ENCODE peak calls at places on chromosome 5, in four cellular contexts. U is GM12878, S is BJ, G is lung. W is an unnamed sample.

GRCh38 chr5:35115920-35116319 is 68.2 kb upstream of the AGXT2 start:
- DNase-seq in U (no peak), G (no peak), S (no peak), W (no peak)

GRCh38 chr5:64497390-64497789 is 8.4 kb upstream of the RGS7BP start:
- DNase-seq in U (no peak), G (no peak), S (no peak), W (no peak)

GRCh38 chr5:168400429-168401220 is 85.6 kb upstream of the RARS1 start:
- DNase-seq in S (no peak), U (no peak), G (no peak), W (no peak)

GRCh38 chr5:168288349-168289245 is 2.8 kb upstream of the WWC1 start:
- DNase-seq in U (no peak), S (no peak), G (peak; percentile 56), W (no peak)

GRCh38 chr5:90873033-90873517 is 314.5 kb downstream of the ADGRV1 start:
- DNase-seq in S (no peak), G (no peak), U (no peak), W (no peak)

GRCh38 chr5:102627311-102627710 is 127.8 kb upstream of the PAM start:
- DNase-seq in G (no peak), S (no peak), U (no peak), W (no peak)

GRCh38 chr5:56829137-56829536 is 13.8 kb downstream of the MAP3K1 start:
- DNase-seq in G (no peak), U (no peak), S (no peak), W (no peak)

GRCh38 chr5:43676083-43676840 is 73.3 kb downstream of the NNT start:
- DNase-seq in G (no peak), U (no peak), S (no peak), W (no peak)

GRCh38 chr5:161273410-161273809 is 273.1 kb downstream of the GABRB2 start:
- DNase-seq in U (no peak), S (no peak), G (no peak), W (no peak)

GRCh38 chr5:122313001-122313402 is 965 bp downstream of the SNCAIP start:
- DNase-seq in U (no peak), G (no peak), S (no peak), W (no peak)

GRCh38 chr5:105392710-105393149 is 1830.1 kb upstream of the NUDT12 start:
- DNase-seq in G (no peak), U (no peak), S (no peak), W (no peak)

GRCh38 chr5:132296412-132297001 is 2.3 kb downstream of the SLC22A4 start:
- DNase-seq in G (no peak), U (no peak), S (no peak), W (no peak)

GRCh38 chr5:102540251-102540812 is 41.5 kb upstream of the SLCO6A1 start:
- DNase-seq in S (no peak), U (no peak), G (no peak), W (no peak)

GRCh38 chr5:159051431-159052281 is 48.1 kb downstream of the EBF1 start:
- DNase-seq in U (no peak), G (no peak), S (no peak), W (no peak)

GRCh38 chr5:59893436-59894227 is at the start of gene PDE4D:
- DNase-seq in U (no peak), S (no peak), G (peak; percentile 57), W (peak; percentile 82)

GRCh38 chr5:56011835-56012234 is 17.1 kb upstream of the IL6ST start:
- DNase-seq in S (peak; percentile 85), U (no peak), G (no peak), W (no peak)

GRCh38 chr5:18745591-18745987 is 1111.3 kb downstream of the TAF11L14 start:
- DNase-seq in G (no peak), U (no peak), S (no peak), W (no peak)

GRCh38 chr5:64147849-64148441 is 17.7 kb upstream of the RNF180 start:
- DNase-seq in G (peak; percentile 56), U (no peak), S (no peak), W (no peak)

GRCh38 chr5:14920121-14920520 is 48.5 kb upstream of the ANKH start:
- DNase-seq in S (no peak), U (no peak), G (no peak), W (no peak)

GRCh38 chr5:79489773-79490172 is 24.2 kb downstream of the HOMER1 start:
- DNase-seq in G (no peak), S (no peak), U (no peak), W (no peak)

GRCh38 chr5:673837-674629 is 19.1 kb downstream of the TPPP start:
- DNase-seq in G (no peak), S (no peak), U (no peak), W (peak; percentile 69)
- TF ChIP-seq CTCF in G (no peak), S (no peak), U (no peak), W (no peak)

DNA sequence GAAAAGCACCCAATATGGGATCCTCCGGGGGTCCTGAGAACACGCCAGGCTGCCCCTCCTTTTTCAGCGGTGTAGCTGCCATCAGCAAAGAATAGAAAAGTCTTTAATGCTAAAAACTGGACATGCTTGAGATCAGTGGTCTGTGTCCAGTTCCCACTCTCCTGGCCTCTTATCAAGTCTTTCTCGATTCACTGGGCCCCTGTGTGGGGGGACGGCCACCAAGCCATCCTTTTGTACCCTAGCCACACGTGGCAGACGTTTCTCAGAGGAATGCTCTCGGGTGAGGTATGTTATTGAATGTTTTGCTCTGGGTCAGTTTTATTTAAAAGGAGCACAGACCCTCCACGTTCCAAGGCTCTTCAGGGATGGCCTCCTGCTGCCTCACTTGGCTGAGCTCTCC is 23.6 kb downstream of the FABP6 start:
- DNase-seq in S (no peak), G (no peak), U (no peak), W (no peak)
- TF ChIP-seq CTCF in S (no peak), G (no peak), U (no peak), W (no peak)

DNA sequence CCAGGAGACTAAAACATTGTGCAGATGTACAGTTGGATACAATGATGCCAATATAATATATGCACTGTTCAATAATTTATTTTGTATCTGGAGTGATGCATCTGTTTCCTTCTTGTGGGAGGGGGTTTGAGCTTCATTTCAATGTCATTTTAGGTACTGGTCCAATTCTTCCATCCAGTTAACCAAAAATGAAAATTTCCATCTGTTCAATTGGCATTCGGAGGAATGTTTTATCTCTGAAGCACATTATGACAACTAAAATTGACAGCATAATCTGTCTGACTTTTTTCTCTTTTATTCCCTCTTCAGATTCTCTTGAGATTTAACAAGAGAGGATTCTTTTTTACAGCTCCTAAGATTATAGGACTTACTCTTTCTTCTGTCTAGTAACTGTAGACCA is 57.6 kb downstream of the NDUFAF2 start:
- DNase-seq in G (no peak), U (no peak), S (no peak), W (no peak)
- TF ChIP-seq CTCF in G (no peak), U (no peak), S (no peak), W (no peak)

DNA sequence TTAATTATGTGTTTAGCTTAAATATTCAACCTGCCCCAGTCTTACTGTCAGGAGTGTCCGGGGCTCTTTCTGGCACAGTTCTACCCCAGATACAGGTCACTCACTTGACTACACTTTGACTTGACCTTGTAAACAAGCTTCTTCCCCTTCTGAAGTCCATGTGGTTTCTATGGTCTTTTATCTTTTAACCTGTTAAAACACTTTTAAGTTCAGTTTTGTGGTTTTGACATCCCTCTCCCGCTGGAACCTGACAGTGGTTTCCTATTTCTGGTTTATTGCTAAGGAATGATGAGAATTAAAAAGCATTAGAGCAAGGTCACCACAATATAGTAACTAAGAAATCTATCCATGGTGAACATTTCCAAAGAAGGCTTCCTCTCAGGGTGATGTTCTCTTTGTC is 300.1 kb downstream of the TMEM167A start:
- DNase-seq in G (no peak), S (no peak), U (no peak), W (no peak)
- TF ChIP-seq CTCF in G (no peak), S (no peak), U (no peak), W (no peak)

DNA sequence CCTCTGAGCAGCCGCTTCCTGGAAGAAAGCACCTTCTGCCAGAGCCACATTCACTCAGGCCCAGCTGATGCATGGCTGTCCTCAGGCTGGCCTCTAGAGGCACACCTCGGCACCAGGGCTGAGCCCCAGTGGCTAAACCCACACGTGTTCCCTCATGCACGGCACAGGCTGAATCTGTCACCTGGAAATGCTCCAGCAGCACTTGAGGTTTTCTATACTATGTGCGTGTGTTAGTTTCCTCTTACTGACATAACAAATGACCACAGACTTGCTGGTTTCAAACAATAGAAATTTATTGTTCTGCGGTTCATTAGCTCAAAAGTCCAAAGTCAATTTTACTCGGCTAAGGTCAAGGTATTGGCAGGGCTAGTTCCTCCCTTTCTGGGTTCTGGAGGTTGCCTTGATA is 141.4 kb downstream of the LRRC70 start:
- DNase-seq in S (no peak), G (peak; percentile 41), U (peak; percentile 34), W (peak; percentile 71)
- TF ChIP-seq CTCF in S (peak; percentile 19), G (no peak), U (peak; percentile 64), W (peak; percentile 60)

GRCh38 chr5:139700711-139701693 is 52.9 kb downstream of the CXXC5 start:
- DNase-seq in S (no peak), G (no peak), U (no peak), W (no peak)
- TF ChIP-seq CTCF in S (no peak), G (no peak), U (no peak), W (no peak)

DNA sequence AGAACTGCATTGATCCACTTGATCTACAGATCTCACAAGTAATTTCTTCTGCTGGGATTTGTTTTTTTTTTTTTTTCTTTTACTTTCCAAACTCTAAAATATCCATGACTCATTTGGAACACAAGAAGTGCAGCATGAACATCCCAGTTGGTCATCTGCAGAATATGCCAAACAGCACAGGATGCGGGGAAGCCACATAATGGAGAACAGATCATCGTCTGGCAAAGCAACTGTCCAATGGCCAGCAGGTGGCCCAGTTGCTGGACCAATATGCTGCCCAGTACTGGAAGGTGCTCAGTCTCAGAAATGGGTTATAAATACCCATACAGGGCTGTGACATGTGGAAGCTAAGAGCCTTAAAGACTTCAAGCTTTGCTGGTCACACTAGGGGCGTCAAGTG is 221.3 kb upstream of the TAS2R1 start:
- DNase-seq in U (no peak), S (peak; percentile 89), G (no peak), W (no peak)
- TF ChIP-seq CTCF in U (no peak), S (peak; percentile 64), G (no peak), W (peak; percentile 31)

DNA sequence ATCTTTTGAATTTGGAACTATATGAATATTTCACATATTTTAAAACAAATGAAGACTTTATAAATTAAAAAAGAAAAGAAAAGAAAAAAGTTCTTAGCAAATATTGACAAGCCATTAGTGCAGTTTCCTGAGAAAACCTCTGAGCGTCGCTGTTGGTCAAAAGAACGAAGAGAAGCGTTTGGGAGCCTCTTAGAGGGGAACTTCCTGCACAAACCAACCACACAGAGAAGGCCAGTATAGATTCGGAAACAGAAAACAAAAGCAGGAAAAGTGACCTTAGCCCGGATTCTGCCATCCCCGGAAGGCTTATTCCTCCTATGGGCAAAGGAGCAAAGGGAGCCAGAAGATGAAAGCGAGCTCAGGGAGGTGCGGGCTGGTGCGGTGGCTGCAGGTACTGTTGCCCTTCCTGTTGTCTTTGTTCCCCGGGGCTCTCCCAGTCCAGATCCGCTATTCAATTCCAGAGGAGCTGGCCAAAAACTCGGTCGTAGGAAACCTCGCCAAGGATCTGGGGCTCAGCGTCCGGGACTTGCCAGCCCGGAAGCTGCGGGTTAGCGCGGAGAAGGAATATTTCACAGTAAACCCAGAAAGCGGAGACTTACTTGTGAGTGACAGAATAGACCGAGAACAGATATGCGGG is at the start of gene PCDHGB2:
- DNase-seq in G (no peak), U (no peak), S (no peak), W (no peak)
- TF ChIP-seq CTCF in G (no peak), U (peak; percentile 7), S (peak; percentile 51), W (peak; percentile 50)